ENCODE peak calls at places on chromosomes 16 and 17, in six cellular contexts. K, Y, Q, P, V and Z are unnamed samples.

GRCh38 chr17:61427567-61427966 is 24.7 kb upstream of the TBX4 start:
- DNase-seq in Q (no peak), V (no peak), K (no peak), Y (no peak), P (no peak), Z (no peak)

GRCh38 chr17:59105852-59106462 is 723 bp downstream of the TRIM37 start:
- DNase-seq in P (no peak), Y (no peak), Q (peak), K (peak), V (peak), Z (no peak)

GRCh38 chr17:61862105-61862574 is 1.2 kb downstream of the BRIP1 start:
- DNase-seq in Q (peak), Y (no peak), K (peak), V (no peak), P (no peak), Z (no peak)

GRCh38 chr17:77842148-77842905 is 116.2 kb upstream of the TNRC6C start:
- DNase-seq in Y (no peak), K (peak), V (no peak), P (no peak), Q (no peak), Z (no peak)

GRCh38 chr17:35146214-35146833 is 1.3 kb upstream of the UNC45B start:
- DNase-seq in K (no peak), P (no peak), Q (no peak), V (no peak), Y (no peak), Z (no peak)

GRCh38 chr17:59329558-59330313 is 1.7 kb upstream of the YPEL2 start:
- DNase-seq in P (peak), Y (peak), V (peak), Q (peak), K (peak), Z (peak)

GRCh38 chr17:82893779-82894178 is 54.0 kb upstream of the ZNF750 start:
- DNase-seq in Q (no peak), P (no peak), K (peak), Y (no peak), V (no peak), Z (no peak)

GRCh38 chr16:27774779-27775178 is 224.8 kb downstream of the KATNIP start:
- DNase-seq in V (no peak), Y (no peak), K (no peak), P (no peak), Q (no peak), Z (no peak)

DNA sequence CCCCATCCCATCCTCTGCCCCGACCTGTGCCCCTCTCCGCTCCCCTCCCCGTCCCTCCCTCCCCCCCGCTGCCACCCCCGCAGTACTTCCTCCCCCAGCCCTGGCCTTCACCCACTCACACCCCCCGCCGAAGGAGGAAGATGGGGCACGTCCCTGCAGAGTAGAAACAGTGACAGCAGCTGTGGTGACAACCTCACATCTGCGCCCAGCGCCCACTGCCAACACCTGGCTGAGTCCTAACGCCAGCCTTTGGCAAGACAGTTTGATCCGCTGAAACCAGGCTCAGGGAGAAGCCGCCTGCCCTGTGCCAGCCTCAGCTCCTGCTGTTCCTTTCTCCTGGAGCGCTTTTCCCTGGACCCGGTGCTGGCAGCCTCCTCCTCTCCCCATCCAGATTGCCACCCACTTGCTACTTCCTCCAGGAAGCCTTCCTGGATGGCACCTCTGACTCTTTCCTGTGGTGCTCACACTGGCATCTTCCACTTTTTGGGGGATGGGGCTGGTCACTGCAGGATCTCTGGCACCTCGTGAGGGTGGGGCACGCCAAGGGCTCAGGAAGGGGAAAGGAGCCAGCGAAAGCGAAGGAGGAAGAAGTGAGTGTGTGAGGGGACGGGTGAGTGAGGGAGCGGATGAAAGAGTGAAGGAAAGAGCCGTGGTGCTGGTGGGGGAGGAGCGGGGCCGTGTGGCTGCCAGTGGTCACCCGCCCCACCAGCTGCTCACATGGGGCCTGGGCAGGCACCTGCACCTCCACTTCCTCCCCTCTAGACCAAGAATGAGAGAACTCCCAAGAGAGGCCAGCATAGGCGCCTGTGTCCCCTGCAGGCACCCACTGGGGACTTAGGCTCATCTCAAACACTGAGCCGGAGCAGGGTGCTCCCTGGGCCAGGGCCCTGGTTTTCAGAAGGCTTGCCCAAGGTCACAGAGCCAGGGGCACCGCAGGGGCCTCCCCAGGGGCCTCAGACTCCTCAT is 27.0 kb downstream of the ZFPM1 start:
- DNase-seq in P (no peak), K (no peak), V (no peak), Y (no peak), Q (no peak), Z (no peak)
- H4K91ac ChIP-seq in P (no peak), K (no peak), V (no peak), Y (no peak), Q (no peak), Z (no peak)

GRCh38 chr16:49455991-49456745 is 82.6 kb downstream of the C16orf78 start:
- DNase-seq in V (no peak), P (peak), Y (no peak), Q (no peak), K (no peak), Z (no peak)
- H4K91ac ChIP-seq in V (no peak), P (no peak), Y (no peak), Q (no peak), K (no peak), Z (no peak)

GRCh38 chr17:79848370-79848766 is 9.1 kb upstream of the CBX4 start:
- DNase-seq in K (no peak), Q (no peak), P (no peak), Y (no peak), V (no peak), Z (no peak)
- H4K91ac ChIP-seq in K (no peak), Q (no peak), P (no peak), Y (no peak), V (no peak), Z (no peak)

DNA sequence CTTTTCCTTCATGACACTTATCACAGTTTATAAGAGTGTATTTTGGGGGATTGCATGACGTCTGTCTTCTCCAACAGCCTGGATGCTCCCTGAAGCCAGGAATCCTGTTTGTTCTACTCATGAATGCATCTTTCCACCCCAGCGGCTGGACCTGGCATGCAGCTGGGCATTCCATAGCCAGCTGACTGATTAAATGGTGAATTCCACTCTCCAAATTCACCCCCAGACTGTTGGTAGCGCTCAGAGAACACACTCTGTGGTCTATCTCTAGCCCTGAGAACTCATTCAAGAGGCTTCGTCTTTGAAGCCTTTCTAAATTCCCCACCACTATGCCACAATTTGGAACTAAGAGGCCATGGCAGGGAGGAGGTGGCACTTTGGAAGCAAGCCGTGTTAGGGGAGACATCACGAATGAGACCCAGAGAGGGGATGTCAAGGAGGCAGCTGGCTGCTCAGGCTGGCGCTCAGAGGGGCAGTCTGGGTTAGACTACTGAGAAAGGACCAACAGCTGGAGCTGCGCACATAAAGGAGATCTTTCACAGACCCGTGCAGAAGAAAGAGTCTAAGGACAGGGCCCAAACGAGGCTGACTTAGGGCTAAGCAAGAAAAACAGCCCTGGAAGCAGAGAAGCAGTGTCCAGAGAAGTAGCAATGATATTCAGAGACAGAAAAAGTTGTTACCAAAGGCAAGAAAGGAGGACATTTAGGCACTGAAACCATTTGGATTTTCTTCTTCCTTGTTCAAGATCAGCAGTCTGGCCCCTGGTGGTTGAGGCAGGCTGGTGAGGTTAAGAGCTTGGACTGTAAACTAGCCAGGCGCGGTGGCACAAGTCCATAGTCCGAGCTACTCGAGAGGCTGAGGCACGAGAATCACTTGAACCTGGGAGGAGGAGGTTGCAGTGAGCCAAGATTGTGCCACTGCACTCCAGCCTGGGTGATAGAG is 42.4 kb upstream of the ZNF629 start:
- DNase-seq in Q (no peak), P (no peak), V (no peak), K (no peak), Y (no peak), Z (no peak)
- H4K91ac ChIP-seq in Q (no peak), P (no peak), V (no peak), K (no peak), Y (no peak), Z (no peak)

GRCh38 chr17:10463402-10463801 is 6.0 kb downstream of the MYH4 start:
- DNase-seq in P (no peak), Y (no peak), Q (no peak), V (no peak), K (no peak), Z (no peak)

GRCh38 chr17:10457952-10458351 is 11.4 kb downstream of the MYH4 start:
- DNase-seq in K (no peak), P (no peak), V (no peak), Q (no peak), Y (no peak), Z (no peak)

GRCh38 chr17:10460062-10460461 is 9.3 kb downstream of the MYH4 start:
- DNase-seq in P (no peak), Q (no peak), K (no peak), Y (no peak), V (no peak), Z (no peak)
- H4K91ac ChIP-seq in P (no peak), Q (no peak), K (no peak), Y (no peak), V (no peak), Z (no peak)

DNA sequence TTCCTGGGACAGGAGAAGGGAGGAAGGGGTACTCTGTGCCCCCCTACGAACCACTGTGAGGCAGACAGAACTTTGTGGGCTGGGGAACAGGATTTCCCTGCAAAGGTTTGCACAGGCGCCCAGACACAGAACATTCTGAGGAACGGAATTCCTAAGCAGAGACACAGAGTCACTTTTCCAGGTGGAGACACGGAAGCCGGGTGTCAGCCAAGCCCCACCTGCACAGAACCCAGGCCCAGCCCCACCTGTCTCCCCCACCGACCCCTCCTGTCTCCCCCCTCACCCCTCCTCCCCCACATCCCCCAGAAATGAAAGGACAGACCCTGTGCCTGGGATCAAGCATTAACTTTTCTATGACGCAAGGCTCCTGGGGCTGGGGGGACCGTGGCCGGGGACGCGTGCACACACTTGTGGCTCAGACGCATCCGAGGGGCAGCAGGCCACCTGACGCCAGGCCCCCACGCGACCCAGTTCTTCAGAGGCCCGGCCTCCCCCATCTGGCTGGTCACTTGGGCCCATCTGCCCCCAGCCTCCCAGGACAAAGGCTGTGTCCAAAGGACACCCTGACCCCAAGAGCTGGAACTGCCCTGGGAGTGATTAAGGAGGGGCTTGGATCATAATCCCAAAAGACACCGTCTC is 14.1 kb upstream of the PVALEF start:
- DNase-seq in P (no peak), Y (no peak), V (no peak), K (no peak), Q (no peak), Z (no peak)
- H4K91ac ChIP-seq in P (no peak), Y (no peak), V (no peak), K (no peak), Q (no peak), Z (no peak)